ENCODE peak calls at places on chromosomes 1 and 21, in four cellular contexts. One of them, this sample, is unnamed.

GRCh38 chr21:41603476-41603875 is 95.5 kb upstream of the TMPRSS2 start:
- DNase-seq in choroid plexus epithelial cell: no peak
- DNase-seq in psoas muscle: no peak
- DNase-seq in progenitor cell of endocrine pancreas: no peak
- DNase-seq in this sample: no peak

GRCh38 chr1:211352985-211353515 is 26.4 kb downstream of the TRAF5 start:
- DNase-seq in choroid plexus epithelial cell: peak
- DNase-seq in psoas muscle: no peak
- DNase-seq in progenitor cell of endocrine pancreas: no peak
- DNase-seq in this sample: peak

GRCh38 chr1:211479624-211480023 is 12.3 kb downstream of the RD3 start:
- DNase-seq in choroid plexus epithelial cell: no peak
- DNase-seq in psoas muscle: no peak
- DNase-seq in progenitor cell of endocrine pancreas: no peak
- DNase-seq in this sample: no peak

GRCh38 chr1:92960395-92961130 is 699 bp downstream of the DIPK1A start:
- DNase-seq in choroid plexus epithelial cell: peak
- DNase-seq in psoas muscle: peak
- DNase-seq in progenitor cell of endocrine pancreas: peak
- DNase-seq in this sample: peak

GRCh38 chr1:54404939-54405880 is 984 bp downstream of the SSBP3 start:
- DNase-seq in choroid plexus epithelial cell: no peak
- DNase-seq in psoas muscle: peak
- DNase-seq in progenitor cell of endocrine pancreas: no peak
- DNase-seq in this sample: peak

GRCh38 chr1:108503062-108503740 is 53.1 kb downstream of the NBPF6 start:
- DNase-seq in choroid plexus epithelial cell: peak
- DNase-seq in psoas muscle: no peak
- DNase-seq in progenitor cell of endocrine pancreas: no peak
- DNase-seq in this sample: no peak

GRCh38 chr1:207825296-207825695 is 73.4 kb downstream of the CD46 start:
- DNase-seq in choroid plexus epithelial cell: no peak
- DNase-seq in psoas muscle: peak
- DNase-seq in progenitor cell of endocrine pancreas: no peak
- DNase-seq in this sample: no peak

GRCh38 chr21:42162831-42163510 is 56.0 kb upstream of the ABCG1 start:
- DNase-seq in choroid plexus epithelial cell: no peak
- DNase-seq in psoas muscle: no peak
- DNase-seq in progenitor cell of endocrine pancreas: no peak
- DNase-seq in this sample: no peak

GRCh38 chr1:233293556-233294446 is 1.7 kb downstream of the PCNX2 start:
- DNase-seq in choroid plexus epithelial cell: peak
- DNase-seq in psoas muscle: no peak
- DNase-seq in progenitor cell of endocrine pancreas: no peak
- DNase-seq in this sample: no peak

GRCh38 chr1:147747966-147748365 is 12.4 kb downstream of the GJA5 start:
- DNase-seq in choroid plexus epithelial cell: no peak
- DNase-seq in psoas muscle: no peak
- DNase-seq in progenitor cell of endocrine pancreas: no peak
- DNase-seq in this sample: no peak

GRCh38 chr1:71298633-71299032 is 217.8 kb upstream of the ZRANB2 start:
- DNase-seq in choroid plexus epithelial cell: no peak
- DNase-seq in psoas muscle: no peak
- DNase-seq in progenitor cell of endocrine pancreas: no peak
- DNase-seq in this sample: no peak

GRCh38 chr1:157157481-157158190 is 19.4 kb upstream of the ETV3 start:
- DNase-seq in choroid plexus epithelial cell: peak
- DNase-seq in psoas muscle: no peak
- DNase-seq in progenitor cell of endocrine pancreas: no peak
- DNase-seq in this sample: no peak

GRCh38 chr21:33478858-33479678 is 706 bp downstream of the TMEM50B start:
- DNase-seq in choroid plexus epithelial cell: peak
- DNase-seq in psoas muscle: peak
- DNase-seq in progenitor cell of endocrine pancreas: peak
- DNase-seq in this sample: peak

GRCh38 chr1:17774452-17774851 is 19.3 kb downstream of the ACTL8 start:
- DNase-seq in choroid plexus epithelial cell: no peak
- DNase-seq in psoas muscle: no peak
- DNase-seq in progenitor cell of endocrine pancreas: no peak
- DNase-seq in this sample: no peak

GRCh38 chr1:25927541-25928265 is 21.5 kb upstream of the STMN1 start:
- DNase-seq in choroid plexus epithelial cell: no peak
- DNase-seq in psoas muscle: no peak
- DNase-seq in progenitor cell of endocrine pancreas: no peak
- DNase-seq in this sample: peak

GRCh38 chr1:234722904-234723588 is 113.1 kb upstream of the IRF2BP2 start:
- DNase-seq in choroid plexus epithelial cell: peak
- DNase-seq in psoas muscle: peak
- DNase-seq in progenitor cell of endocrine pancreas: no peak
- DNase-seq in this sample: peak

GRCh38 chr1:237756304-237756967 is 134.3 kb downstream of the ZP4 start:
- DNase-seq in choroid plexus epithelial cell: no peak
- DNase-seq in psoas muscle: no peak
- DNase-seq in progenitor cell of endocrine pancreas: no peak
- DNase-seq in this sample: no peak

GRCh38 chr1:237690656-237691055 is 200.1 kb downstream of the ZP4 start:
- DNase-seq in choroid plexus epithelial cell: no peak
- DNase-seq in psoas muscle: no peak
- DNase-seq in progenitor cell of endocrine pancreas: no peak
- DNase-seq in this sample: no peak

GRCh38 chr1:4778056-4778455 is 123.6 kb downstream of the AJAP1 start:
- DNase-seq in choroid plexus epithelial cell: no peak
- DNase-seq in psoas muscle: no peak
- DNase-seq in progenitor cell of endocrine pancreas: no peak
- DNase-seq in this sample: no peak

GRCh38 chr1:161779393-161779792 is 13.3 kb downstream of the ATF6 start:
- DNase-seq in choroid plexus epithelial cell: no peak
- DNase-seq in psoas muscle: no peak
- DNase-seq in progenitor cell of endocrine pancreas: no peak
- DNase-seq in this sample: no peak

GRCh38 chr1:145955436-145955835 is 2.4 kb downstream of the LIX1L start:
- DNase-seq in choroid plexus epithelial cell: no peak
- DNase-seq in psoas muscle: no peak
- DNase-seq in progenitor cell of endocrine pancreas: no peak
- DNase-seq in this sample: no peak

GRCh38 chr1:59143824-59144223 is 153.1 kb upstream of the FGGY start:
- DNase-seq in choroid plexus epithelial cell: no peak
- DNase-seq in psoas muscle: no peak
- DNase-seq in progenitor cell of endocrine pancreas: no peak
- DNase-seq in this sample: no peak

GRCh38 chr1:96845464-96845863 is 123.9 kb downstream of the PTBP2 start:
- DNase-seq in choroid plexus epithelial cell: peak
- DNase-seq in psoas muscle: no peak
- DNase-seq in progenitor cell of endocrine pancreas: no peak
- DNase-seq in this sample: peak

GRCh38 chr1:198096390-198096789 is 60.4 kb upstream of the NEK7 start:
- DNase-seq in choroid plexus epithelial cell: peak
- DNase-seq in psoas muscle: no peak
- DNase-seq in progenitor cell of endocrine pancreas: no peak
- DNase-seq in this sample: no peak

GRCh38 chr1:229653420-229653819 is 27.4 kb downstream of the URB2 start:
- DNase-seq in choroid plexus epithelial cell: no peak
- DNase-seq in psoas muscle: no peak
- DNase-seq in progenitor cell of endocrine pancreas: no peak
- DNase-seq in this sample: no peak

GRCh38 chr1:2494323-2494693 is 18.2 kb downstream of the PLCH2 start:
- DNase-seq in choroid plexus epithelial cell: peak
- DNase-seq in psoas muscle: no peak
- DNase-seq in progenitor cell of endocrine pancreas: no peak
- DNase-seq in this sample: no peak

GRCh38 chr1:181485276-181486097 is 2.2 kb downstream of the CACNA1E start:
- DNase-seq in choroid plexus epithelial cell: no peak
- DNase-seq in psoas muscle: no peak
- DNase-seq in progenitor cell of endocrine pancreas: peak
- DNase-seq in this sample: peak

GRCh38 chr1:48793863-48794262 is 17.2 kb upstream of the BEND5 start:
- DNase-seq in choroid plexus epithelial cell: no peak
- DNase-seq in psoas muscle: no peak
- DNase-seq in progenitor cell of endocrine pancreas: no peak
- DNase-seq in this sample: no peak

GRCh38 chr1:213982814-213983588 is 4.8 kb upstream of the PROX1 start:
- DNase-seq in choroid plexus epithelial cell: no peak
- DNase-seq in psoas muscle: peak
- DNase-seq in progenitor cell of endocrine pancreas: no peak
- DNase-seq in this sample: peak

GRCh38 chr1:64482720-64483119 is 12.8 kb downstream of the CACHD1 start:
- DNase-seq in choroid plexus epithelial cell: no peak
- DNase-seq in psoas muscle: no peak
- DNase-seq in progenitor cell of endocrine pancreas: no peak
- DNase-seq in this sample: no peak

GRCh38 chr1:151050051-151050688 is 2.6 kb downstream of the C1orf56 start:
- DNase-seq in choroid plexus epithelial cell: no peak
- DNase-seq in psoas muscle: no peak
- DNase-seq in progenitor cell of endocrine pancreas: no peak
- DNase-seq in this sample: no peak

GRCh38 chr1:151049458-151049857 is 1.9 kb downstream of the C1orf56 start:
- DNase-seq in choroid plexus epithelial cell: no peak
- DNase-seq in psoas muscle: no peak
- DNase-seq in progenitor cell of endocrine pancreas: no peak
- DNase-seq in this sample: no peak

GRCh38 chr1:151047591-151047924 is at the start of gene C1orf56:
- DNase-seq in choroid plexus epithelial cell: peak
- DNase-seq in psoas muscle: peak
- DNase-seq in progenitor cell of endocrine pancreas: peak
- DNase-seq in this sample: peak

GRCh38 chr1:151048645-151049032 is 1.1 kb downstream of the C1orf56 start:
- DNase-seq in choroid plexus epithelial cell: no peak
- DNase-seq in psoas muscle: no peak
- DNase-seq in progenitor cell of endocrine pancreas: no peak
- DNase-seq in this sample: no peak

GRCh38 chr1:151047925-151048644 is 534 bp downstream of the C1orf56 start:
- DNase-seq in choroid plexus epithelial cell: peak
- DNase-seq in psoas muscle: peak
- DNase-seq in progenitor cell of endocrine pancreas: peak
- DNase-seq in this sample: peak
- TF ChIP-seq CTCF in choroid plexus epithelial cell: peak
- TF ChIP-seq CTCF in psoas muscle: peak
- TF ChIP-seq CTCF in progenitor cell of endocrine pancreas: peak
- TF ChIP-seq CTCF in this sample: peak

DNA sequence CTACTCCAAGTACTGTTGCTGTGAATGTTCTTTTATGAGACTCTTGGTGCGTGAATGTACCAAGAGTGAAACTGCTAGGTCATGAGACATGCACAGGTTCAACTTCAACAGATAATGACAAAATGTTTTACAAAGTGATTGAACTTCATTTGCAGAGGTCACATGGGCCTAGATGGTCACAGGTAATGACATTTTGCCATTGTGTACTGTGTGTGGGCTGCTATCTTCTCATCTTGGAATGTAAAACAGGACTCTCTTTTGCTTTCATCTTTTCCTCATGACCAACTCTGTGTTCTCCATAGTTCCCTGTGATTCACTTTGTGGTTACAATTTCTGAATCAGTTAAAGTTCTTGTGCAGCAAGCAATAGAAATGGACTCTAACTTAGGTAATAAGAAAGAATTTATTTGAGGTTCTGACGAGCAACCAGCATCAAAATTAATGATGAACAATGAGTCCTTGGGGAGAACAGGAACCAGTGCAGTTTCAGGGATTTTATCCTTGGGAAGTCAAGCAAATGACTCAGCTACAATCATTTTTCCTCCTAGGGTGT is 16.2 kb upstream of the TSNAX start:
- DNase-seq in choroid plexus epithelial cell: peak
- DNase-seq in psoas muscle: no peak
- DNase-seq in progenitor cell of endocrine pancreas: no peak
- DNase-seq in this sample: no peak
- TF ChIP-seq CTCF in choroid plexus epithelial cell: no peak
- TF ChIP-seq CTCF in psoas muscle: no peak
- TF ChIP-seq CTCF in progenitor cell of endocrine pancreas: no peak
- TF ChIP-seq CTCF in this sample: no peak

DNA sequence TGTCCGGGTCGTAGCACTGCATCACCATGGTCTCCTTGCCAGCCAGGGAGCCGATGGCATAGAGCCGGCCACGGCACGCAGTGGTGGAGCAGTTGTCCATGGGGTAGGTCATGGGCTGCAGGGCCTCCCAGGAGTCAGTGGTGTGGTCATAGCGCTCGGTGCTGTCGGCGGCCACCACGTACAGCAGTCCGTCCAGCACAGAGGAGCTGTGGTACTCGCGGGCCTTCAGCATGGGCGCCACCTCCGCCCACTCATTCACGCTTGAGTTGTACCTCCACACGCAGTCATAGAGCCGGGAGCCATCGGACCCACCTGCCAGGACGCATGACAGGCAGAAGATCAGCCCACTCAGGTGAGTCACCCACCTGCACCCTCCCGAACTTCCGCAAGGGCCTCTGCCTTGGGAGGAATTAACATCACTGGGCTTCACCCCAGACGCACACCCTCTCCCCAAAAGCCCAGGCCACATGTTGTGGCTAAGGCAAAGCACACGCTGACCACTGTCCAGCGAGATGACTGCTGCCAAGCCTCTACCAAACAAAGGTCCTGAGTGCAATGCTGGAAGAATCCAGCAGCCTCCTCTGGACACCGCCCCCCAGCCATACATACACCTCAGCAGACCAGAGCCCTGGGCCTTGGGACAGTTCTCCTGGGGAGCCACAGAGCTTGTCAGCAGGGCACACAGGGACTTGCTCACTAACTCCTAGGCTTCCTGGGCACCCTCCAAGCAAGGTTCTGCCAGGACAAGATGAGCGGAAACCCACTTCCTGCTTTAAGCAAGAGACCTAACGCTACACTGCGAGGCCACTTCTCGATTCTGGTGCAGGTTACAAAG is 3.3 kb downstream of the KLHL21 start:
- DNase-seq in choroid plexus epithelial cell: peak
- DNase-seq in psoas muscle: peak
- DNase-seq in progenitor cell of endocrine pancreas: no peak
- DNase-seq in this sample: no peak
- TF ChIP-seq CTCF in choroid plexus epithelial cell: no peak
- TF ChIP-seq CTCF in psoas muscle: no peak
- TF ChIP-seq CTCF in progenitor cell of endocrine pancreas: no peak
- TF ChIP-seq CTCF in this sample: no peak

DNA sequence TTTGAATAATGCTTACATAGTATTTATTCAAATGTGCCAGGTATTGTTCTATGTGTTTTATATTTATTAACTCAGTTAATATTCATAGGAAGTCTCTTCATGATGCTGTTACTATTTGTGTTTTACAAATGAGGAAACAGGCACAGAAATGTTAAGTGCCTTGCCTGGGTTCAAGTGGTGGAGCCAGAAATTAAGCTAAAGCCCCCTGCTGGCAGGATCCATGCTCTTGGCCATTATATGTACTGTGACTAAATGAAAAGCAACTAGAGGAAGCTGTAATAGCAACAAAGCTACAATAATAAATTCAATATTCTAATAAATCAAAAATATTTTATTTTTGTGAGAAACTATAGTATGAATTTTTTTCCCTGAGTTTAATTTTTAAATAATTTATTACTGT is 30.0 kb downstream of the IARS2 start:
- DNase-seq in choroid plexus epithelial cell: no peak
- DNase-seq in psoas muscle: no peak
- DNase-seq in progenitor cell of endocrine pancreas: no peak
- DNase-seq in this sample: peak
- TF ChIP-seq CTCF in choroid plexus epithelial cell: peak
- TF ChIP-seq CTCF in psoas muscle: no peak
- TF ChIP-seq CTCF in progenitor cell of endocrine pancreas: peak
- TF ChIP-seq CTCF in this sample: peak